ENCODE peak calls at places on chromosomes 5 and 9, in five cellular contexts. K is endothelial cell of umbilical vein, Z is Peyer's patch, S is IMR-90, F is neural progenitor cell. V is an unnamed sample.

GRCh38 chr9:33445389-33445881 is 2.0 kb downstream of the AQP3 start:
- DNase-seq in K (no peak), Z (peak; percentile 75), S (no peak), F (no peak), V (no peak)

GRCh38 chr5:77419644-77420582 is 72.2 kb downstream of the WDR41 start:
- DNase-seq in K (no peak), Z (no peak), S (no peak), F (no peak), V (no peak)

GRCh38 chr9:86721843-86722705 is 225.2 kb downstream of the GAS1 start:
- DNase-seq in K (no peak), Z (no peak), S (peak; percentile 93), F (no peak), V (no peak)

GRCh38 chr5:53211799-53212198 is 102.2 kb upstream of the MOCS2 start:
- DNase-seq in K (peak; percentile 34), Z (no peak), S (peak; percentile 85), F (no peak), V (peak; percentile 11)

GRCh38 chr5:150460781-150461180 is 11.2 kb upstream of the RPS14 start:
- DNase-seq in K (no peak), Z (no peak), S (no peak), F (no peak), V (no peak)

GRCh38 chr5:164002653-164003052 is 497.2 kb downstream of the MAT2B start:
- DNase-seq in K (no peak), Z (no peak), S (peak; percentile 22), F (no peak), V (no peak)

GRCh38 chr5:141878186-141878770 is at the start of gene PCDH1:
- DNase-seq in K (peak; percentile 33), Z (no peak), S (peak; percentile 14), F (peak; percentile 84), V (peak; percentile 59)

GRCh38 chr9:32265037-32265436 is 119.4 kb upstream of the ACO1 start:
- DNase-seq in K (no peak), Z (no peak), S (no peak), F (peak; percentile 47), V (no peak)

GRCh38 chr5:111950660-111951059 is 193.7 kb upstream of the NREP start:
- DNase-seq in K (no peak), Z (no peak), S (peak; percentile 80), F (no peak), V (no peak)

GRCh38 chr5:153618857-153619256 is 128.4 kb downstream of the GRIA1 start:
- DNase-seq in K (peak; percentile 21), Z (no peak), S (peak; percentile 62), F (no peak), V (no peak)

GRCh38 chr5:111741270-111741669 is 15.7 kb downstream of the NREP start:
- DNase-seq in K (no peak), Z (no peak), S (peak; percentile 65), F (no peak), V (no peak)

GRCh38 chr9:95757026-95757425 is 118.5 kb upstream of the ERCC6L2 start:
- DNase-seq in K (peak; percentile 79), Z (no peak), S (peak; percentile 78), F (no peak), V (no peak)

GRCh38 chr5:173733065-173733824 is 116.8 kb upstream of the BOD1 start:
- DNase-seq in K (no peak), Z (no peak), S (no peak), F (no peak), V (no peak)

GRCh38 chr5:131280417-131280816 is 16.6 kb downstream of the CDC42SE2 start:
- DNase-seq in K (no peak), Z (no peak), S (no peak), F (no peak), V (no peak)

GRCh38 chr9:32351845-32352244 is 32.6 kb upstream of the ACO1 start:
- DNase-seq in K (no peak), Z (no peak), S (peak; percentile 2), F (peak; percentile 66), V (peak; percentile 24)

GRCh38 chr9:37094751-37095150 is 25.6 kb upstream of the ZCCHC7 start:
- DNase-seq in K (no peak), Z (no peak), S (no peak), F (no peak), V (no peak)

GRCh38 chr5:1179383-1179715 is 22.0 kb upstream of the SLC6A19 start:
- DNase-seq in K (no peak), Z (no peak), S (no peak), F (no peak), V (no peak)

GRCh38 chr5:142960309-142960696 is 190.1 kb downstream of the ARHGAP26 start:
- DNase-seq in K (peak; percentile 36), Z (no peak), S (peak; percentile 86), F (no peak), V (no peak)

GRCh38 chr9:92328225-92328624 is 2.5 kb downstream of the CENPP start:
- DNase-seq in K (peak; percentile 43), Z (no peak), S (peak; percentile 78), F (peak; percentile 16), V (peak; percentile 67)

GRCh38 chr5:6587171-6587570 is 45.7 kb downstream of the NSUN2 start:
- DNase-seq in K (no peak), Z (no peak), S (no peak), F (no peak), V (no peak)

GRCh38 chr5:43281840-43282658 is 31.2 kb downstream of the HMGCS1 start:
- DNase-seq in K (no peak), Z (no peak), S (peak; percentile 10), F (no peak), V (no peak)

GRCh38 chr9:28365736-28366135 is 792.5 kb upstream of the C9orf72 start:
- DNase-seq in K (no peak), Z (no peak), S (no peak), F (no peak), V (peak; percentile 26)

GRCh38 chr9:107286057-107286456 is 3.0 kb downstream of the RAD23B start:
- DNase-seq in K (peak; percentile 24), Z (no peak), S (peak; percentile 69), F (no peak), V (peak; percentile 33)
- H3K4me1 ChIP-seq in K (peaks cover 14% of the 10 kb centered on the region), Z (no peaks in the 10 kb centered on the region), S (peaks cover 5% of the 10 kb centered on the region), F (peaks cover 10% of the 10 kb centered on the region), V (peaks cover 8% of the 10 kb centered on the region)

GRCh38 chr5:16886366-16886736 is 49.7 kb downstream of the MYO10 start:
- DNase-seq in K (no peak), Z (no peak), S (peak; percentile 90), F (no peak), V (no peak)

GRCh38 chr5:16883801-16884200 is 52.3 kb downstream of the MYO10 start:
- DNase-seq in K (no peak), Z (no peak), S (no peak), F (no peak), V (no peak)

GRCh38 chr5:16884595-16884994 is 51.5 kb downstream of the MYO10 start:
- DNase-seq in K (no peak), Z (no peak), S (no peak), F (no peak), V (no peak)

GRCh38 chr5:16886793-16887345 is 49.2 kb downstream of the MYO10 start:
- DNase-seq in K (no peak), Z (no peak), S (no peak), F (no peak), V (no peak)

DNA sequence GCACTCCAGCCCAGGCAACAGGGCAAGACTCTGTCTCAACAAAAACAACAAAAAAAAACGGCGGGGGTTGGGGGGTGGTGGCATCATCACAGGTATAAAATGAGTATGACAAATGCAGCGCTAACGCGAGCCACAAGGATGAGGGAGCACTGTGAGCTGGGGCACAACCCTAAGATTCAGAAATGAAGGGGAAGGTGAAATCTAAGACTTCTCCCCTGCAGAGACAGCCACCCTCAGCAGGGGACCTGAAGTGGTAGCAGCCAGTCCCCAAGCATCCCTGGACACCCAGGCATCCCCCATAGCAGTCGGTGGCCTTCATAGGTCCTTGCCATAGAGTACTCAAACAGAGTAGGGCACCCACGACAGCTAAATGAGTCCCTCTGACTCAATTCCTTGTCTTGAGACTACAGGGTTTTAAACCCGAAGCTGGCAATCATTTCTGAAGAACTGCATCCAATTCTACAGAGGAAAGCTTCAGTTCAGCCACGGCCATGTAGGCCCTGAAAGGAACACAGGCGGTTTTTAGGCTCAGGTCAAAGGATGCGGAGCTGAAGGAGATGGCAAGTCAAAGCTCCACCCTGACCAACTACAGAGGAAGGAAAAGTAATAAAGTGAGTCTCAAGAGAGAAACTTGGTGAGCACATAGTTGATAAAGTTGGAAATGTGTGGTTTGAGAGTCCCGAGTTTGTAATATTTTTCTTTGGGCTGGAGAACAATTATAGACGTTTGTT is 50.3 kb downstream of the MYO10 start:
- DNase-seq in K (no peak), Z (no peak), S (no peak), F (no peak), V (no peak)
- H3K4me1 ChIP-seq in K (peaks cover 26% of the 10 kb centered on the region), Z (no peaks in the 10 kb centered on the region), S (peaks cover 33% of the 10 kb centered on the region), F (peaks cover 31% of the 10 kb centered on the region), V (peaks cover 16% of the 10 kb centered on the region)

GRCh38 chr9:83978992-83979811 is 813 bp downstream of the HNRNPK start:
- DNase-seq in K (peak; percentile 78), Z (peak; percentile 94), S (peak; percentile 81), F (peak; percentile 90), V (peak; percentile 83)
- H3K4me1 ChIP-seq in K (peaks cover 13% of the 10 kb centered on the region), Z (peaks cover 7% of the 10 kb centered on the region), S (peaks cover 2% of the 10 kb centered on the region), F (peaks cover 36% of the 10 kb centered on the region), V (peaks cover 15% of the 10 kb centered on the region)

DNA sequence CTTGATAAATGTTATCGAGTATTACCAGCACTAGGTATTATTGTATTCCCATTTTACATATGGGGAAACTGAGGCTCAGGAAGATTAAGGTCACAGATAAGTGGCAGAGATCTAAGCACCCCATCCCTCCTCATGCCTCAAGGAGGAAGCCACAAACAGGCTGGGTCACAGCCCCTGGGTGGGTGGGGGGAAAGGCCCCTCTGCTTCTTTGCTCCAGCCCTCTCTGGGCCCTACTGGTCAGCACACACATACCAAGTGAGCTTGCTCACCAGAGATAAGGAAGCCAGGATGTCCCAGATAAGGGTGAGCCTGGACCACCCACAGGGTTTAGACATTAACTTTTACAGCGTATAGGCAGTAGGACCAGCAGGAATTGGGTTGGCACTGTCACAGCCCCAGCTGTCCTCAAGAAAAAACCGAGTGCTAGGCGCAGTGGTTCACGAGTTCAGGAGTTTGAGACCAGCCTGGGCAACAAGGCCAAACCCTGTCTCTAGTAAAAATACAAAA is 45.3 kb downstream of the STK10 start:
- DNase-seq in K (peak; percentile 33), Z (no peak), S (peak; percentile 55), F (no peak), V (peak; percentile 55)
- H3K4me1 ChIP-seq in K (no peaks in the 10 kb centered on the region), Z (no peaks in the 10 kb centered on the region), S (peaks cover 17% of the 10 kb centered on the region), F (peaks cover 7% of the 10 kb centered on the region), V (peaks cover 4% of the 10 kb centered on the region)

V was measured in cardiac muscle cell.